ENCODE peak calls at places on chromosomes 4 and X, in ten cellular contexts. Y, E, U, G, I, L, M, N, O and K are unnamed samples.

GRCh38 chr4:98921292-98921691 is 7.6 kb downstream of the EIF4E start:
- DNase-seq in M (no peak), U (no peak), I (no peak), G (no peak), E (no peak), O (no peak), N (no peak), L (no peak), Y (no peak), K (no peak)

GRCh38 chr4:154160925-154161324 is 330.7 kb downstream of the DCHS2 start:
- DNase-seq in O (no peak), L (no peak), M (no peak), G (no peak), I (no peak), N (no peak), E (no peak), U (no peak), Y (no peak), K (no peak)

GRCh38 chr4:8153441-8153840 is 5.2 kb downstream of the ABLIM2 start:
- DNase-seq in I (no peak), N (no peak), O (no peak), E (no peak), L (no peak), M (no peak), G (no peak), Y (no peak), U (no peak), K (no peak)

GRCh38 chrX:48487362-48487785 is 11.4 kb downstream of the FTSJ1 start:
- DNase-seq in N (no peak), L (no peak), E (no peak), O (no peak), I (no peak), G (no peak), Y (peak), M (no peak), U (no peak), K (peak)

GRCh38 chr4:89724716-89725115 is 112.2 kb downstream of the SNCA start:
- DNase-seq in E (no peak), M (no peak), L (no peak), N (no peak), G (no peak), O (no peak), I (no peak), Y (no peak), U (no peak), K (no peak)

GRCh38 chr4:48604527-48604926 is 114.5 kb downstream of the ZAR1 start:
- DNase-seq in O (no peak), L (no peak), M (no peak), E (no peak), N (no peak), G (no peak), U (no peak), Y (no peak), I (no peak), K (no peak)

GRCh38 chrX:140492360-140492994 is 12.4 kb downstream of the SOX3 start:
- DNase-seq in G (no peak), I (no peak), N (no peak), L (no peak), O (no peak), Y (no peak), U (no peak), E (no peak), M (no peak), K (no peak)

GRCh38 chr4:139692300-139693012 is 26.8 kb downstream of the MGST2 start:
- DNase-seq in M (peak), I (no peak), G (no peak), O (peak), E (no peak), N (no peak), L (peak), Y (no peak), U (no peak), K (no peak)

GRCh38 chr4:127586922-127587571 is 45.7 kb upstream of the INTU start:
- DNase-seq in N (no peak), O (no peak), E (peak), Y (peak), I (no peak), L (peak), M (peak), U (no peak), G (no peak), K (peak)